ENCODE peak calls at places on chromosome 18, in five cellular contexts. One of them, this sample, is unnamed.
A peak's percentile ranks its signal among the peaks of the same experiment; 100 is the strongest.

GRCh38 chr18:35334821-35335220 is 9.4 kb downstream of the ZNF24 start:
- DNase-seq in iris pigment epithelial cell: peak; percentile 65
- DNase-seq in astrocyte of the spinal cord: peak; percentile 26
- DNase-seq in sciatic nerve: no peak
- DNase-seq in ACHN: no peak
- DNase-seq in this sample: no peak

GRCh38 chr18:6963452-6964097 is 154.0 kb downstream of the LAMA1 start:
- DNase-seq in iris pigment epithelial cell: no peak
- DNase-seq in astrocyte of the spinal cord: no peak
- DNase-seq in sciatic nerve: no peak
- DNase-seq in ACHN: no peak
- DNase-seq in this sample: no peak

GRCh38 chr18:79512461-79513380 is 117.0 kb downstream of the NFATC1 start:
- DNase-seq in iris pigment epithelial cell: no peak
- DNase-seq in astrocyte of the spinal cord: no peak
- DNase-seq in sciatic nerve: peak; percentile 56
- DNase-seq in ACHN: no peak
- DNase-seq in this sample: no peak

GRCh38 chr18:56563568-56563967 is 74.8 kb downstream of the TXNL1 start:
- DNase-seq in iris pigment epithelial cell: no peak
- DNase-seq in astrocyte of the spinal cord: no peak
- DNase-seq in sciatic nerve: no peak
- DNase-seq in ACHN: no peak
- DNase-seq in this sample: no peak

GRCh38 chr18:50405582-50406271 is 30.9 kb downstream of the SKA1 start:
- DNase-seq in iris pigment epithelial cell: no peak
- DNase-seq in astrocyte of the spinal cord: no peak
- DNase-seq in sciatic nerve: no peak
- DNase-seq in ACHN: no peak
- DNase-seq in this sample: no peak

GRCh38 chr18:47343291-47343690 is 91.8 kb upstream of the SKOR2 start:
- DNase-seq in iris pigment epithelial cell: no peak
- DNase-seq in astrocyte of the spinal cord: no peak
- DNase-seq in sciatic nerve: no peak
- DNase-seq in ACHN: no peak
- DNase-seq in this sample: no peak

GRCh38 chr18:30689216-30689615 is 353.3 kb downstream of the DSC3 start:
- DNase-seq in iris pigment epithelial cell: no peak
- DNase-seq in astrocyte of the spinal cord: no peak
- DNase-seq in sciatic nerve: no peak
- DNase-seq in ACHN: no peak
- DNase-seq in this sample: no peak

GRCh38 chr18:67265464-67266245 is 250.9 kb downstream of the DSEL start:
- DNase-seq in iris pigment epithelial cell: peak; percentile 87
- DNase-seq in astrocyte of the spinal cord: peak; percentile 94
- DNase-seq in sciatic nerve: no peak
- DNase-seq in ACHN: no peak
- DNase-seq in this sample: no peak

GRCh38 chr18:31104444-31104843 is 2.2 kb upstream of the DSC2 start:
- DNase-seq in iris pigment epithelial cell: no peak
- DNase-seq in astrocyte of the spinal cord: no peak
- DNase-seq in sciatic nerve: no peak
- DNase-seq in ACHN: no peak
- DNase-seq in this sample: no peak

GRCh38 chr18:63106727-63107126 is 212.8 kb downstream of the BCL2 start:
- DNase-seq in iris pigment epithelial cell: no peak
- DNase-seq in astrocyte of the spinal cord: no peak
- DNase-seq in sciatic nerve: no peak
- DNase-seq in ACHN: no peak
- DNase-seq in this sample: no peak

GRCh38 chr18:78875268-78875997 is 104.2 kb upstream of the SALL3 start:
- DNase-seq in iris pigment epithelial cell: peak; percentile 9
- DNase-seq in astrocyte of the spinal cord: no peak
- DNase-seq in sciatic nerve: no peak
- DNase-seq in ACHN: peak; percentile 26
- DNase-seq in this sample: peak; percentile 34

GRCh38 chr18:55440988-55441387 is 147.0 kb downstream of the TCF4 start:
- DNase-seq in iris pigment epithelial cell: no peak
- DNase-seq in astrocyte of the spinal cord: no peak
- DNase-seq in sciatic nerve: no peak
- DNase-seq in ACHN: no peak
- DNase-seq in this sample: no peak

GRCh38 chr18:47756364-47757016 is 174.0 kb downstream of the SMAD2 start:
- DNase-seq in iris pigment epithelial cell: peak; percentile 63
- DNase-seq in astrocyte of the spinal cord: peak; percentile 44
- DNase-seq in sciatic nerve: peak; percentile 74
- DNase-seq in ACHN: peak; percentile 57
- DNase-seq in this sample: peak; percentile 38

GRCh38 chr18:8391068-8391467 is 218.2 kb upstream of the RAB12 start:
- DNase-seq in iris pigment epithelial cell: peak; percentile 73
- DNase-seq in astrocyte of the spinal cord: no peak
- DNase-seq in sciatic nerve: no peak
- DNase-seq in ACHN: no peak
- DNase-seq in this sample: no peak

GRCh38 chr18:31261792-31262582 is 56.0 kb upstream of the DSG1 start:
- DNase-seq in iris pigment epithelial cell: no peak
- DNase-seq in astrocyte of the spinal cord: no peak
- DNase-seq in sciatic nerve: no peak
- DNase-seq in ACHN: no peak
- DNase-seq in this sample: no peak

GRCh38 chr18:78196280-78196679 is 783.3 kb upstream of the SALL3 start:
- DNase-seq in iris pigment epithelial cell: no peak
- DNase-seq in astrocyte of the spinal cord: no peak
- DNase-seq in sciatic nerve: no peak
- DNase-seq in ACHN: no peak
- DNase-seq in this sample: no peak

GRCh38 chr18:78237864-78238263 is 741.8 kb upstream of the SALL3 start:
- DNase-seq in iris pigment epithelial cell: no peak
- DNase-seq in astrocyte of the spinal cord: no peak
- DNase-seq in sciatic nerve: no peak
- DNase-seq in ACHN: no peak
- DNase-seq in this sample: no peak

GRCh38 chr18:46246101-46246500 is 141.9 kb downstream of the HAUS1 start:
- DNase-seq in iris pigment epithelial cell: no peak
- DNase-seq in astrocyte of the spinal cord: no peak
- DNase-seq in sciatic nerve: no peak
- DNase-seq in ACHN: no peak
- DNase-seq in this sample: no peak

GRCh38 chr18:79764131-79764530 is 33.6 kb upstream of the KCNG2 start:
- DNase-seq in iris pigment epithelial cell: no peak
- DNase-seq in astrocyte of the spinal cord: no peak
- DNase-seq in sciatic nerve: no peak
- DNase-seq in ACHN: no peak
- DNase-seq in this sample: no peak

GRCh38 chr18:55634545-55634944 is 46.6 kb upstream of the TCF4 start:
- DNase-seq in iris pigment epithelial cell: peak; percentile 90
- DNase-seq in astrocyte of the spinal cord: peak; percentile 64
- DNase-seq in sciatic nerve: no peak
- DNase-seq in ACHN: no peak
- DNase-seq in this sample: no peak

This sample was measured in NCI-H460.